ENCODE peak calls at places on chromosomes 16 and 17, in nine cellular contexts. A, H, V, U, C, Z, Q, E and T are unnamed samples.

GRCh38 chr16:75566889-75567255 is 693 bp downstream of the GABARAPL2 start:
- DNase-seq in A (no peak), H (no peak), V (no peak), U (no peak), C (peak), Z (peak), Q (no peak), E (peak), T (no peak)

GRCh38 chr16:87828071-87828971 is 41.0 kb downstream of the SLC7A5 start:
- DNase-seq in A (no peak), H (no peak), V (no peak), U (no peak), C (no peak), Z (no peak), Q (no peak), E (peak), T (peak)

GRCh38 chr16:586645-587590 is 2.9 kb upstream of the RAB40C start:
- DNase-seq in A (no peak), H (no peak), V (no peak), U (no peak), C (no peak), Z (no peak), Q (no peak), E (peak), T (no peak)

GRCh38 chr16:3149630-3150345 is 15.0 kb downstream of the ZNF213 start:
- DNase-seq in A (no peak), H (no peak), V (peak), U (peak), C (peak), Z (peak), Q (peak), E (peak), T (peak)

GRCh38 chr17:76125922-76126321 is 15.1 kb downstream of the FOXJ1 start:
- DNase-seq in A (no peak), H (no peak), V (no peak), U (no peak), C (no peak), Z (no peak), Q (no peak), E (no peak), T (no peak)

GRCh38 chr17:47733414-47734288 is 615 bp downstream of the TBX21 start:
- DNase-seq in A (no peak), H (no peak), V (no peak), U (no peak), C (peak), Z (no peak), Q (no peak), E (no peak), T (no peak)

GRCh38 chr17:61416540-61417363 is 17.1 kb downstream of the TBX2 start:
- DNase-seq in A (peak), H (peak), V (peak), U (no peak), C (peak), Z (peak), Q (peak), E (peak), T (peak)

GRCh38 chr16:477287-477686 is 50.2 kb upstream of the CAPN15 start:
- DNase-seq in A (no peak), H (no peak), V (no peak), U (no peak), C (no peak), Z (no peak), Q (no peak), E (no peak), T (no peak)